ENCODE peak calls at places on chromosomes 7 and 10, in ten cellular contexts. P is fibroblast of lung, D is A549, H is psoas muscle, Q is lower lobe of right lung, I is brain microvascular endothelial cell, Z is stomach, L is cardiac muscle cell, E is esophagus squamous epithelium, R is H1. C is an unnamed sample.

GRCh38 chr7:99624487-99624886 is 7.7 kb downstream of the ZSCAN25 start:
- DNase-seq in L (no peak), Q (no peak), P (no peak), R (no peak), E (no peak), H (peak), D (no peak), I (no peak), Z (no peak), C (no peak)

GRCh38 chr10:97923057-97923456 is 73.4 kb downstream of the GOLGA7B start:
- DNase-seq in R (no peak), Z (no peak), E (no peak), L (no peak), Q (no peak), H (no peak), P (no peak), I (no peak), D (no peak), C (no peak)

GRCh38 chr10:110141185-110141584 is 66.2 kb upstream of the MXI1 start:
- DNase-seq in H (no peak), I (peak), Q (no peak), L (peak), P (no peak), Z (no peak), E (no peak), R (no peak), D (no peak), C (no peak)

GRCh38 chr7:25852249-25852994 is 299.6 kb upstream of the NFE2L3 start:
- DNase-seq in L (peak), E (no peak), P (peak), I (no peak), Z (no peak), Q (no peak), D (no peak), H (peak), R (no peak), C (no peak)

GRCh38 chr10:125343118-125343752 is 182.9 kb upstream of the CTBP2 start:
- DNase-seq in R (no peak), L (peak), D (peak), E (no peak), I (peak), Q (no peak), Z (no peak), H (no peak), P (peak), C (peak)

GRCh38 chr7:100895701-100895955 is at the start of gene ACHE:
- DNase-seq in H (no peak), I (no peak), D (no peak), L (no peak), E (no peak), Q (no peak), Z (no peak), P (no peak), R (no peak), C (no peak)

GRCh38 chr7:23043441-23043840 is 29.5 kb upstream of the HYCC1 start:
- DNase-seq in P (no peak), E (no peak), H (no peak), I (no peak), Z (no peak), D (no peak), Q (no peak), L (no peak), R (no peak), C (no peak)

GRCh38 chr10:3787001-3787400 is 2.0 kb upstream of the KLF6 start:
- DNase-seq in D (no peak), P (no peak), Z (no peak), H (no peak), I (no peak), E (no peak), Q (no peak), L (no peak), R (no peak), C (no peak)

GRCh38 chr10:129864601-129865126 is 99.4 kb downstream of the EBF3 start:
- DNase-seq in H (peak), I (no peak), D (no peak), E (no peak), R (no peak), Q (no peak), Z (no peak), L (peak), P (no peak), C (no peak)

GRCh38 chr7:101772508-101773306 is 44.7 kb upstream of the CUX1 start:
- DNase-seq in D (no peak), L (no peak), H (no peak), I (no peak), E (no peak), Q (no peak), R (no peak), P (no peak), Z (no peak), C (no peak)

GRCh38 chr10:104209575-104210198 is 22.5 kb downstream of the CFAP43 start:
- DNase-seq in H (no peak), Q (no peak), E (no peak), L (peak), D (peak), I (peak), P (peak), R (no peak), Z (no peak), C (no peak)

GRCh38 chr7:140638311-140638791 is 2.3 kb downstream of the DENND2A start:
- DNase-seq in L (peak), D (no peak), P (peak), Z (no peak), Q (no peak), H (peak), I (peak), E (no peak), R (no peak), C (no peak)

GRCh38 chr10:9296206-9296605 is 1241.7 kb downstream of the GATA3 start:
- DNase-seq in R (no peak), H (no peak), Q (no peak), E (no peak), Z (no peak), L (no peak), I (no peak), P (no peak), D (no peak), C (no peak)

GRCh38 chr10:89771684-89772083 is 70.3 kb downstream of the KIF20B start:
- DNase-seq in Q (no peak), Z (no peak), I (no peak), D (no peak), R (no peak), H (no peak), P (no peak), E (no peak), L (no peak), C (no peak)

GRCh38 chr7:28999421-28999820 is 41.3 kb upstream of the TRIL start:
- DNase-seq in P (no peak), R (no peak), E (no peak), H (no peak), L (no peak), D (no peak), Q (no peak), I (no peak), Z (no peak), C (no peak)

GRCh38 chr10:119807960-119808697 is 64.5 kb downstream of the MCMBP start:
- DNase-seq in H (no peak), I (peak), Q (no peak), L (peak), R (no peak), E (no peak), D (no peak), Z (no peak), P (peak), C (peak)

GRCh38 chr7:27160546-27161213 is 4.2 kb upstream of the HOXA7 start:
- DNase-seq in Z (peak), L (peak), R (peak), E (peak), D (peak), Q (peak), P (peak), H (peak), I (peak), C (no peak)

GRCh38 chr7:5824297-5824610 is 42.8 kb upstream of the RNF216 start:
- DNase-seq in Z (no peak), P (no peak), E (no peak), L (no peak), H (no peak), D (no peak), R (no peak), I (no peak), Q (no peak), C (no peak)

GRCh38 chr10:107517811-107518210 is 353.3 kb upstream of the SORCS1 start:
- DNase-seq in D (no peak), Z (no peak), Q (no peak), P (no peak), R (no peak), H (no peak), E (no peak), L (no peak), I (no peak), C (no peak)

GRCh38 chr7:19117081-19117869 is at the start of gene TWIST1:
- DNase-seq in R (peak), E (no peak), I (peak), H (no peak), P (peak), Q (no peak), Z (no peak), L (peak), D (peak), C (peak)

GRCh38 chr7:91455411-91455810 is 191.2 kb downstream of the FZD1 start:
- DNase-seq in Z (no peak), R (no peak), H (no peak), L (no peak), D (no peak), Q (no peak), E (no peak), P (no peak), I (no peak), C (no peak)

GRCh38 chr10:21495686-21496284 is 29.7 kb downstream of the SKIDA1 start:
- DNase-seq in R (peak), P (peak), E (peak), Z (peak), L (peak), D (peak), H (peak), I (peak), Q (peak), C (no peak)

GRCh38 chr10:128971324-128971723 is 495.7 kb upstream of the MGMT start:
- DNase-seq in P (no peak), H (no peak), E (no peak), I (no peak), Z (no peak), D (no peak), L (no peak), R (no peak), Q (no peak), C (no peak)

GRCh38 chr10:31401287-31401686 is 82.3 kb downstream of the ZEB1 start:
- DNase-seq in H (no peak), P (no peak), R (no peak), Q (no peak), I (no peak), L (no peak), D (no peak), E (no peak), Z (no peak), C (no peak)

GRCh38 chr10:49762566-49762877 is 399 bp upstream of the OGDHL start:
- DNase-seq in H (no peak), D (no peak), E (no peak), L (no peak), P (no peak), Z (no peak), Q (no peak), R (no peak), I (no peak), C (no peak)
- H3K4me3 ChIP-seq in H (peak), D (peak), E (peak), L (peak), P (no peak), Z (peak), Q (peak), R (peak), I (peak), C (peak)

GRCh38 chr7:97064972-97065587 is 40.4 kb upstream of the DLX5 start:
- DNase-seq in Z (no peak), E (no peak), H (no peak), I (peak), Q (no peak), D (peak), R (no peak), P (peak), L (peak), C (peak)
- TF ChIP-seq CTCF in Z (peak), E (peak), H (peak), I (peak), Q (peak), D (peak), R (peak), P (peak), L (peak), C (peak)

DNA sequence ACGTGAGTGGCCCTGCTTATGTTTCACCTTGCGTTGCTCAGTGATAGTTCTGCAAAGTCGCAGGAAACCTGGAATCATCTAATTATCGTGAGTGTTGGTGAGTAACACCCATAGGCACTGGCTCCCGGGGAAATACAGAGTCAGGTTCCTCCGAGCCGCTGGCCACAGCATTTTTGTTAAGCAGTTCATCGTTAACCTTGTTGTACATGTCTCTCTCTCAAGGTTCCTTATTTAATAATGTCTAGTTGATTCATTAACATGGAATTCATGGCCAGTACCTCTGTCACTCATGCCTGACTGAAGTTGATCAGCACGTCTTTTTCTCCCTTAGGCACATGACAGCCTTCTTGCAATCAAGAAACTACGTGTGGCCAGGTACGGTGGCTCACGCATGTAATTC is 3.1 kb upstream of the ZFAND2A start:
- DNase-seq in Q (no peak), P (no peak), H (no peak), Z (no peak), D (no peak), R (no peak), L (no peak), I (no peak), E (no peak), C (no peak)
- H3K4me3 ChIP-seq in Q (no peak), P (no peak), H (no peak), Z (no peak), D (no peak), R (no peak), L (no peak), I (no peak), E (no peak), C (no peak)

GRCh38 chr10:61682323-61682722 is 19.6 kb downstream of the CABCOCO1 start:
- DNase-seq in R (no peak), P (no peak), Q (no peak), H (no peak), E (no peak), Z (no peak), L (no peak), D (peak), I (no peak), C (no peak)
- TF ChIP-seq CTCF in R (no peak), P (no peak), Q (no peak), H (no peak), E (no peak), Z (no peak), L (no peak), D (no peak), I (peak), C (no peak)

GRCh38 chr10:14740684-14741247 is 33.9 kb downstream of the FAM107B start:
- DNase-seq in Z (no peak), H (no peak), I (no peak), Q (no peak), P (no peak), D (no peak), E (no peak), L (no peak), R (no peak), C (no peak)
- H3K4me3 ChIP-seq in Z (no peak), H (no peak), I (no peak), Q (no peak), P (no peak), D (no peak), E (no peak), L (no peak), R (no peak), C (no peak)

GRCh38 chr7:1124816-1125602 is 35.0 kb downstream of the ZFAND2A start:
- DNase-seq in L (no peak), E (no peak), H (peak), R (no peak), Z (peak), P (peak), D (no peak), I (no peak), Q (peak), C (no peak)

GRCh38 chr7:1121886-1122831 is 34.2 kb downstream of the GPER1 start:
- DNase-seq in E (no peak), H (peak), D (no peak), Q (peak), I (no peak), L (no peak), P (no peak), Z (no peak), R (no peak), C (no peak)

GRCh38 chr7:1122832-1123501 is 35.1 kb downstream of the GPER1 start:
- DNase-seq in Q (peak), L (no peak), H (peak), P (no peak), I (no peak), E (no peak), R (no peak), Z (no peak), D (no peak), C (no peak)

GRCh38 chr7:1124164-1124563 is 35.8 kb downstream of the ZFAND2A start:
- DNase-seq in L (no peak), E (no peak), Q (peak), I (no peak), Z (no peak), R (no peak), H (peak), P (no peak), D (no peak), C (no peak)

GRCh38 chr7:1123721-1124120 is 35.8 kb downstream of the GPER1 start:
- DNase-seq in Z (peak), I (peak), E (no peak), R (peak), L (peak), H (peak), P (peak), Q (peak), D (peak), C (no peak)
- TF ChIP-seq CTCF in Z (peak), I (peak), E (no peak), R (peak), L (peak), H (peak), P (peak), Q (peak), D (peak), C (peak)

C was measured in HFF-Myc.